ENCODE peak calls at places on chromosome 2, in six cellular contexts. H is activated CD4-positive, alpha-beta T cell treated with anti-CD3 and anti-CD28 coated beads for 4 hours; O is SK-N-SH; B is B cell; Y is uterus; W is stimulated activated CD8-positive, alpha-beta memory T cell treated with anti-CD3 and anti-CD28 coated beads, Interleukin-4, amount 100 ng/mL, for 4 hours. K is an unnamed sample.

GRCh38 chr2:180979086-180979934 is 1.1 kb upstream of the UBE2E3 start:
- DNase-seq in H (peak; percentile 0), O (no peak), B (no peak), Y (peak; percentile 14), W (no peak), K (no peak)

GRCh38 chr2:149087751-149088150 is 49.3 kb downstream of the LYPD6B start:
- DNase-seq in H (no peak), O (no peak), B (no peak), Y (no peak), W (no peak), K (no peak)

GRCh38 chr2:10269711-10270610 is 32.7 kb upstream of the HPCAL1 start:
- DNase-seq in H (no peak), O (peak; percentile 44), B (no peak), Y (no peak), W (no peak), K (no peak)

GRCh38 chr2:8999047-8999446 is 4.4 kb downstream of the MBOAT2 start:
- DNase-seq in H (no peak), O (peak; percentile 74), B (no peak), Y (no peak), W (no peak), K (no peak)

GRCh38 chr2:9235388-9236344 is 29.1 kb downstream of the ASAP2 start:
- DNase-seq in H (no peak), O (peak; percentile 79), B (no peak), Y (peak; percentile 70), W (no peak), K (no peak)

GRCh38 chr2:169397697-169398096 is 35.4 kb upstream of the LRP2 start:
- DNase-seq in H (no peak), O (peak; percentile 25), B (no peak), Y (no peak), W (no peak), K (no peak)

GRCh38 chr2:1804251-1804855 is 60.0 kb upstream of the PXDN start:
- DNase-seq in H (no peak), O (no peak), B (no peak), Y (no peak), W (no peak), K (no peak)

GRCh38 chr2:224127871-224128501 is 88.9 kb upstream of the SERPINE2 start:
- DNase-seq in H (no peak), O (no peak), B (no peak), Y (no peak), W (no peak), K (no peak)

GRCh38 chr2:104945866-104946265 is 92.0 kb downstream of the POU3F3 start:
- DNase-seq in H (no peak), O (no peak), B (no peak), Y (no peak), W (no peak), K (no peak)

GRCh38 chr2:180980943-180981898 is 816 bp downstream of the UBE2E3 start:
- DNase-seq in H (peak; percentile 35), O (no peak), B (peak; percentile 51), Y (no peak), W (no peak), K (no peak)

GRCh38 chr2:189613077-189613636 is 32.6 kb upstream of the SLC40A1 start:
- DNase-seq in H (no peak), O (no peak), B (no peak), Y (peak; percentile 37), W (no peak), K (no peak)

GRCh38 chr2:239800785-239801184 is 224.4 kb downstream of the NDUFA10 start:
- DNase-seq in H (no peak), O (no peak), B (no peak), Y (no peak), W (no peak), K (peak; percentile 6)

GRCh38 chr2:12824771-12825363 is 108.1 kb downstream of the TRIB2 start:
- DNase-seq in H (no peak), O (no peak), B (no peak), Y (peak; percentile 72), W (no peak), K (peak; percentile 86)

GRCh38 chr2:157866202-157866601 is 9.9 kb downstream of the ACVR1 start:
- DNase-seq in H (no peak), O (no peak), B (no peak), Y (peak; percentile 26), W (no peak), K (no peak)

GRCh38 chr2:202337133-202337532 is 39.0 kb upstream of the BMPR2 start:
- DNase-seq in H (no peak), O (no peak), B (no peak), Y (no peak), W (no peak), K (no peak)

GRCh38 chr2:210428415-210429179 is 48.0 kb downstream of the LANCL1 start:
- DNase-seq in H (no peak), O (no peak), B (no peak), Y (no peak), W (no peak), K (no peak)

GRCh38 chr2:73827018-73827417 is 1.7 kb upstream of the STAMBP start:
- DNase-seq in H (no peak), O (no peak), B (no peak), Y (no peak), W (no peak), K (no peak)

GRCh38 chr2:184322615-184323014 is 275.7 kb upstream of the ZNF804A start:
- DNase-seq in H (no peak), O (no peak), B (no peak), Y (no peak), W (no peak), K (no peak)

GRCh38 chr2:209525834-209526281 is 102.0 kb downstream of the MAP2 start:
- DNase-seq in H (no peak), O (no peak), B (no peak), Y (no peak), W (no peak), K (no peak)

GRCh38 chr2:238855891-238856580 is 8.2 kb downstream of the TWIST2 start:
- DNase-seq in H (no peak), O (no peak), B (no peak), Y (no peak), W (no peak), K (no peak)

GRCh38 chr2:19671907-19672306 is 229.9 kb downstream of the TTC32 start:
- DNase-seq in H (no peak), O (no peak), B (no peak), Y (no peak), W (no peak), K (no peak)

GRCh38 chr2:217231212-217231611 is 371.3 kb upstream of the TNP1 start:
- DNase-seq in H (no peak), O (no peak), B (no peak), Y (no peak), W (no peak), K (no peak)

GRCh38 chr2:71777946-71778345 is 324.6 kb downstream of the DYSF start:
- DNase-seq in H (no peak), O (no peak), B (no peak), Y (no peak), W (no peak), K (no peak)

GRCh38 chr2:212024040-212024439 is 514.6 kb downstream of the ERBB4 start:
- DNase-seq in H (no peak), O (no peak), B (no peak), Y (no peak), W (no peak), K (no peak)

K was measured in tibial artery.